ENCODE peak calls at places on chromosomes 13 and 19, in six cellular contexts. K, G, S, F, E and X are unnamed samples.

GRCh38 chr19:3543150-3544053 is 4.4 kb downstream of the TEKTIP1 start:
- DNase-seq in S (no peak), F (no peak), K (no peak), E (no peak), G (no peak), X (no peak)

GRCh38 chr13:45873491-45874360 is 22.2 kb upstream of the SIAH3 start:
- DNase-seq in K (peak; percentile 21), G (no peak), E (peak; percentile 5), S (no peak), F (no peak), X (no peak)

GRCh38 chr19:39381910-39382611 is 8.8 kb downstream of the PAF1 start:
- DNase-seq in K (no peak), S (no peak), G (no peak), F (peak; percentile 48), E (no peak), X (no peak)

GRCh38 chr19:43735957-43736356 is 18.8 kb downstream of the SMG9 start:
- DNase-seq in E (no peak), F (no peak), G (no peak), S (no peak), K (no peak), X (no peak)

GRCh38 chr13:37446503-37446902 is 152.1 kb downstream of the POSTN start:
- DNase-seq in S (no peak), E (no peak), K (no peak), F (no peak), G (no peak), X (no peak)

GRCh38 chr19:46211201-46211881 is 18.2 kb upstream of the IGFL1 start:
- DNase-seq in F (no peak), E (no peak), K (peak; percentile 54), S (no peak), G (no peak), X (no peak)

GRCh38 chr19:39203372-39204341 is at the start of gene SYCN:
- DNase-seq in F (no peak), E (no peak), K (no peak), S (no peak), G (no peak), X (no peak)

GRCh38 chr13:98482476-98483444 is 94.1 kb downstream of the STK24 start:
- DNase-seq in S (no peak), E (no peak), F (no peak), K (peak; percentile 87), G (no peak), X (peak; percentile 59)

GRCh38 chr19:49436381-49437017 is 4.8 kb downstream of the SLC17A7 start:
- DNase-seq in S (no peak), F (peak; percentile 88), G (no peak), K (no peak), E (no peak), X (no peak)

GRCh38 chr13:30830638-30830965 is 75.5 kb upstream of the MEDAG start:
- DNase-seq in E (no peak), S (no peak), F (no peak), G (no peak), K (no peak), X (no peak)

GRCh38 chr13:79987761-79988160 is 353.2 kb downstream of the SPRY2 start:
- DNase-seq in S (no peak), F (no peak), E (no peak), G (no peak), K (no peak), X (no peak)

GRCh38 chr19:37961198-37961597 is 54.2 kb downstream of the SIPA1L3 start:
- DNase-seq in K (peak; percentile 3), E (no peak), F (no peak), G (no peak), S (no peak), X (no peak)

GRCh38 chr13:41019027-41019487 is at the start of gene ELF1:
- DNase-seq in K (peak; percentile 72), E (peak; percentile 65), F (peak; percentile 43), G (peak; percentile 88), S (peak; percentile 50), X (peak; percentile 93)

GRCh38 chr19:4577020-4577782 is 17.7 kb upstream of the SEMA6B start:
- DNase-seq in G (no peak), K (no peak), F (peak; percentile 55), E (no peak), S (peak; percentile 52), X (no peak)

GRCh38 chr13:51520524-51520923 is 63.7 kb upstream of the WDFY2 start:
- DNase-seq in S (no peak), K (no peak), E (peak; percentile 63), G (no peak), F (no peak), X (peak; percentile 91)

GRCh38 chr13:24700539-24700938 is 20.3 kb downstream of the ATP12A start:
- DNase-seq in F (no peak), E (no peak), K (no peak), S (no peak), G (no peak), X (no peak)

GRCh38 chr19:50333235-50333736 is 4.1 kb upstream of the KCNC3 start:
- DNase-seq in E (peak; percentile 72), S (peak; percentile 97), F (peak; percentile 71), G (peak; percentile 82), K (peak; percentile 89), X (no peak)

GRCh38 chr19:2734589-2735288 is 5.1 kb downstream of the SLC39A3 start:
- DNase-seq in G (no peak), S (no peak), F (no peak), K (no peak), E (no peak), X (peak; percentile 50)

GRCh38 chr13:106105153-106105552 is 430.3 kb downstream of the EFNB2 start:
- DNase-seq in E (no peak), K (peak; percentile 25), G (no peak), F (no peak), S (no peak), X (no peak)

GRCh38 chr19:28841531-28841930 is 371.4 kb downstream of the UQCRFS1 start:
- DNase-seq in G (no peak), K (no peak), F (no peak), S (no peak), E (no peak), X (no peak)

GRCh38 chr19:19554074-19555023 is 16.3 kb downstream of the CILP2 start:
- DNase-seq in K (no peak), F (peak; percentile 88), S (no peak), G (no peak), E (no peak), X (peak; percentile 70)

GRCh38 chr13:48860369-48860768 is 115.3 kb upstream of the FNDC3A start:
- DNase-seq in K (no peak), E (no peak), G (no peak), F (no peak), S (no peak), X (no peak)

GRCh38 chr19:23384858-23385257 is 10.4 kb downstream of the ZNF91 start:
- DNase-seq in K (no peak), S (no peak), F (no peak), G (no peak), E (no peak), X (no peak)

GRCh38 chr19:39516270-39516669 is 1.3 kb downstream of the SELENOV start:
- DNase-seq in F (no peak), S (no peak), K (no peak), G (no peak), E (no peak), X (no peak)

GRCh38 chr13:24671367-24672117 is 8.7 kb upstream of the ATP12A start:
- DNase-seq in F (peak; percentile 38), K (peak; percentile 51), E (peak; percentile 54), G (no peak), S (peak; percentile 54), X (peak; percentile 53)

GRCh38 chr13:113669231-113669870 is 2.3 kb downstream of the GRK1 start:
- DNase-seq in G (no peak), E (no peak), F (no peak), S (no peak), K (no peak), X (no peak)

GRCh38 chr13:79593611-79594275 is 112.8 kb downstream of the NDFIP2 start:
- DNase-seq in G (no peak), S (no peak), E (no peak), K (no peak), F (no peak), X (no peak)

GRCh38 chr19:548841-549830 is 5.3 kb downstream of the GZMM start:
- DNase-seq in F (peak; percentile 8), S (no peak), G (no peak), E (no peak), K (no peak), X (no peak)
- TF ChIP-seq MYC in F (no peak), S (no peak), G (no peak), E (no peak), K (no peak), X (no peak)

GRCh38 chr19:17496337-17496997 is 15.0 kb upstream of the PGLS start:
- DNase-seq in G (peak; percentile 63), F (peak; percentile 90), S (peak; percentile 66), E (peak; percentile 81), K (peak; percentile 81), X (peak; percentile 87)
- TF ChIP-seq MAX in G (no peak), F (peak; percentile 42), S (no peak), E (no peak), K (no peak), X (peak; percentile 64)

GRCh38 chr19:10699650-10700335 is 1.4 kb upstream of the QTRT1 start:
- DNase-seq in E (peak; percentile 35), G (peak; percentile 35), S (peak; percentile 40), K (peak; percentile 64), F (peak; percentile 52), X (peak; percentile 92)
- TF ChIP-seq MYC in E (no peak), G (no peak), S (no peak), K (no peak), F (no peak), X (no peak)

GRCh38 chr13:71624641-71625040 is 242.4 kb downstream of the DACH1 start:
- DNase-seq in E (no peak), K (peak; percentile 48), S (no peak), F (no peak), G (no peak), X (no peak)

GRCh38 chr13:71625694-71626093 is 241.3 kb downstream of the DACH1 start:
- DNase-seq in G (no peak), K (peak; percentile 93), E (no peak), S (no peak), F (no peak), X (no peak)

GRCh38 chr13:71629167-71629566 is 237.8 kb downstream of the DACH1 start:
- DNase-seq in K (no peak), E (no peak), G (no peak), S (no peak), F (no peak), X (no peak)

GRCh38 chr13:71625183-71625582 is 241.8 kb downstream of the DACH1 start:
- DNase-seq in S (no peak), F (no peak), E (no peak), G (no peak), K (peak; percentile 88), X (no peak)

DNA sequence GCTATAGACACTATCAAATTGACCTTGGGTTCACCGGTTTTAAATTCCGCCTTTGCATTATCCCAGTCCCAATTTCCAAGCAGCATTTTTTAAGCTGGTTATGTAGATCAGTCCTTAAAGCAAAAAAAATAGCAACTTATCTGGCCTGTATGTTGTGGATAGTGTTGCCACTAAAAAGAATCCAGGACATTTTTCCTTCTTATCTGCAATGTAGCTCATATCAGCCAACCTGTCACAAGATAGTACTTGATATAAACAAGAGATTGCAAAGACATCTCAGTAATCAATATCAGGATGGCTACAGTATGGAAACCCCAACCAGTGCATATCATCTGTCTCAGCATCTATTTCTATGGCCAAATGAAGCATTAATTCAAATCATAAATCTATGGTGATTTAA is 240.6 kb downstream of the DACH1 start:
- DNase-seq in G (no peak), F (no peak), E (no peak), K (peak; percentile 33), S (no peak), X (no peak)
- TF ChIP-seq MAX in G (no peak), F (no peak), E (no peak), K (no peak), S (no peak), X (no peak)

GRCh38 chr19:53977991-53978731 is 13.3 kb upstream of the CACNG6 start:
- DNase-seq in K (peak; percentile 94), S (peak; percentile 99), F (peak; percentile 44), E (no peak), G (no peak), X (no peak)
- TF ChIP-seq MYC in K (no peak), S (no peak), F (no peak), E (no peak), G (no peak), X (no peak)